ENCODE peak calls at places on chromosome 9, in seven cellular contexts. T is HTR-8/SVneo; E is RKO; W is activated CD4-positive, alpha-beta T cell treated with anti-CD3 and anti-CD28 coated beads, Interleukin-2, amount 50 U/mL, for 1 hour; J is iris pigment epithelial cell; V is activated effector memory CD4-positive, alpha-beta T cell treated with Interleukin-2 at 50 U/mL for 16 hours; U is SK-MEL-5. H is an unnamed sample.

GRCh38 chr9:30630459-30630858 is 1754.0 kb upstream of the ACO1 start:
- DNase-seq in T (no peak), E (no peak), W (no peak), J (no peak), V (no peak), U (no peak), H (no peak)

GRCh38 chr9:89363311-89363670 is 45.0 kb downstream of the SECISBP2 start:
- DNase-seq in T (no peak), E (no peak), W (no peak), J (no peak), V (no peak), U (no peak), H (no peak)

GRCh38 chr9:105531530-105531929 is 26.4 kb upstream of the FKTN start:
- DNase-seq in T (no peak), E (no peak), W (no peak), J (no peak), V (no peak), U (no peak), H (no peak)

GRCh38 chr9:130805510-130806387 is 29.3 kb upstream of the ABL1 start:
- DNase-seq in T (no peak), E (no peak), W (no peak), J (peak), V (no peak), U (no peak), H (no peak)

GRCh38 chr9:90724880-90725279 is 76.7 kb upstream of the SYK start:
- DNase-seq in T (no peak), E (no peak), W (no peak), J (no peak), V (no peak), U (no peak), H (no peak)

GRCh38 chr9:726005-726404 is 115.5 kb upstream of the DMRT1 start:
- DNase-seq in T (no peak), E (no peak), W (no peak), J (no peak), V (no peak), U (peak), H (no peak)

GRCh38 chr9:120368799-120369198 is 211.2 kb downstream of the CDK5RAP2 start:
- DNase-seq in T (no peak), E (no peak), W (no peak), J (no peak), V (no peak), U (no peak), H (no peak)

GRCh38 chr9:81559741-81560140 is 129.6 kb downstream of the TLE1 start:
- DNase-seq in T (peak), E (peak), W (no peak), J (peak), V (no peak), U (peak), H (no peak)

GRCh38 chr9:121619566-121619965 is 31.9 kb upstream of the DAB2IP start:
- DNase-seq in T (no peak), E (no peak), W (no peak), J (no peak), V (no peak), U (no peak), H (no peak)

GRCh38 chr9:121718063-121718462 is 66.6 kb downstream of the DAB2IP start:
- DNase-seq in T (no peak), E (no peak), W (no peak), J (peak), V (no peak), U (no peak), H (no peak)

GRCh38 chr9:118782790-118783463 is 586.3 kb downstream of the BRINP1 start:
- DNase-seq in T (no peak), E (no peak), W (no peak), J (no peak), V (no peak), U (no peak), H (no peak)

GRCh38 chr9:96460877-96461276 is 10.9 kb downstream of the HABP4 start:
- DNase-seq in T (no peak), E (no peak), W (no peak), J (peak), V (no peak), U (peak), H (no peak)

GRCh38 chr9:127546125-127546832 is 65.8 kb upstream of the STXBP1 start:
- DNase-seq in T (no peak), E (no peak), W (no peak), J (no peak), V (no peak), U (no peak), H (no peak)

GRCh38 chr9:137759117-137759516 is 118.5 kb upstream of the CACNA1B start:
- DNase-seq in T (no peak), E (no peak), W (no peak), J (no peak), V (no peak), U (no peak), H (no peak)

GRCh38 chr9:107784235-107784958 is 294.8 kb upstream of the KLF4 start:
- DNase-seq in T (peak), E (no peak), W (no peak), J (peak), V (no peak), U (peak), H (no peak)

GRCh38 chr9:137396227-137396626 is 26.7 kb downstream of the EXD3 start:
- DNase-seq in T (no peak), E (no peak), W (no peak), J (peak), V (no peak), U (no peak), H (no peak)

GRCh38 chr9:105114956-105115728 is 129.3 kb upstream of the SLC44A1 start:
- DNase-seq in T (no peak), E (no peak), W (no peak), J (peak), V (peak), U (no peak), H (no peak)

GRCh38 chr9:94922098-94922607 is 195.7 kb downstream of the AOPEP start:
- DNase-seq in T (peak), E (no peak), W (no peak), J (peak), V (no peak), U (peak), H (no peak)